ENCODE peak calls at places on chromosomes 7 and 10, in six cellular contexts. W, Z, Q, R, T and M are unnamed samples. For H3K9me3, the result is how much of the 10 kb centered on the place peaks cover.

GRCh38 chr10:4326647-4327046 is 499.4 kb upstream of the AKR1E2 start:
- DNase-seq in T (no peak), Z (no peak), Q (no peak), W (no peak), R (no peak), M (no peak)

GRCh38 chr7:151139071-151139521 is 28.4 kb downstream of the GBX1 start:
- DNase-seq in R (no peak), W (no peak), Z (no peak), T (no peak), Q (no peak), M (peak)

GRCh38 chr10:34290412-34291082 is 524.5 kb downstream of the PARD3 start:
- DNase-seq in Q (peak), R (no peak), W (no peak), Z (no peak), T (no peak), M (no peak)

GRCh38 chr10:123009105-123009805 is 449 bp downstream of the ACADSB start:
- DNase-seq in T (peak), W (peak), R (peak), Q (peak), Z (peak), M (peak)

GRCh38 chr7:82317257-82317721 is 126.3 kb downstream of the CACNA2D1 start:
- DNase-seq in W (no peak), T (no peak), R (no peak), Z (no peak), Q (no peak), M (no peak)

GRCh38 chr10:64558094-64558870 is 1037.1 kb downstream of the REEP3 start:
- DNase-seq in Z (no peak), W (no peak), T (peak), R (no peak), Q (no peak), M (no peak)

GRCh38 chr7:90597527-90597871 is 1.4 kb downstream of the CDK14 start:
- DNase-seq in R (no peak), T (no peak), W (no peak), Q (no peak), Z (peak), M (no peak)

GRCh38 chr7:139321071-139321745 is 19.9 kb upstream of the FMC1 start:
- DNase-seq in T (no peak), R (peak), Z (peak), W (no peak), Q (no peak), M (no peak)

GRCh38 chr10:75187961-75188426 is 22.6 kb upstream of the VDAC2 start:
- DNase-seq in Z (peak), W (peak), Q (peak), T (no peak), R (peak), M (peak)

GRCh38 chr7:17646181-17646956 is 293.9 kb downstream of the SNX13 start:
- DNase-seq in Z (no peak), Q (no peak), R (no peak), W (no peak), T (no peak), M (no peak)

GRCh38 chr7:38760226-38760625 is 129.1 kb upstream of the AMPH start:
- DNase-seq in R (no peak), Z (no peak), Q (no peak), W (no peak), T (no peak), M (no peak)

GRCh38 chr7:73738220-73738611 is 386 bp downstream of the ABHD11 start:
- DNase-seq in T (no peak), Q (peak), Z (peak), R (peak), W (peak), M (peak)

GRCh38 chr10:124306922-124307371 is 111.8 kb downstream of the OAT start:
- DNase-seq in Z (no peak), T (no peak), Q (no peak), W (no peak), R (no peak), M (no peak)

GRCh38 chr7:69599211-69599878 is 1.1 kb downstream of the AUTS2 start:
- DNase-seq in R (peak), T (peak), Z (peak), W (no peak), Q (no peak), M (peak)

GRCh38 chr10:119860866-119861601 is 11.6 kb downstream of the MCMBP start:
- DNase-seq in Q (no peak), Z (no peak), W (no peak), T (no peak), R (no peak), M (no peak)

GRCh38 chr10:79125092-79125491 is 56.3 kb downstream of the ZMIZ1 start:
- DNase-seq in W (no peak), Q (no peak), T (no peak), Z (no peak), R (no peak), M (peak)

GRCh38 chr10:86387221-86387794 is 20.7 kb upstream of the GRID1 start:
- DNase-seq in Z (peak), R (no peak), W (no peak), Q (no peak), T (no peak), M (no peak)

GRCh38 chr10:69847458-69847857 is 45.8 kb downstream of the COL13A1 start:
- DNase-seq in R (no peak), Z (peak), W (no peak), T (no peak), Q (no peak), M (peak)

GRCh38 chr10:14225374-14225773 is 105.3 kb downstream of the FRMD4A start:
- DNase-seq in T (no peak), R (no peak), W (no peak), Z (no peak), Q (no peak), M (no peak)

GRCh38 chr7:50853311-50853710 is 70.6 kb upstream of the GRB10 start:
- DNase-seq in R (no peak), T (no peak), Z (no peak), Q (no peak), W (no peak), M (no peak)

GRCh38 chr7:38656976-38657375 is 25.8 kb upstream of the AMPH start:
- DNase-seq in Z (no peak), W (no peak), R (no peak), T (no peak), Q (no peak), M (no peak)

GRCh38 chr10:16014469-16014868 is 154.2 kb upstream of the MINDY3 start:
- DNase-seq in R (no peak), W (no peak), T (no peak), Q (no peak), Z (peak), M (no peak)

GRCh38 chr10:86689146-86689545 is 20.8 kb downstream of the LDB3 start:
- DNase-seq in R (no peak), Z (no peak), T (no peak), W (no peak), Q (no peak), M (no peak)

GRCh38 chr10:128641998-128642397 is 515.8 kb upstream of the MKI67 start:
- DNase-seq in Q (no peak), Z (no peak), T (no peak), W (no peak), R (no peak), M (no peak)

GRCh38 chr10:132630666-132631347 is 93.2 kb downstream of the INPP5A start:
- DNase-seq in Z (no peak), W (peak), T (no peak), R (peak), Q (peak), M (no peak)

GRCh38 chr10:14545827-14546226 is 215.1 kb upstream of the FRMD4A start:
- DNase-seq in T (no peak), W (no peak), Z (no peak), Q (no peak), R (no peak), M (no peak)

GRCh38 chr7:35035511-35035921 is 1.8 kb downstream of the DPY19L1 start:
- DNase-seq in Z (peak), W (peak), R (peak), Q (no peak), T (no peak), M (peak)

GRCh38 chr7:131015131-131015954 is 281.3 kb upstream of the KLF14 start:
- DNase-seq in W (no peak), Q (no peak), T (no peak), R (no peak), Z (no peak), M (no peak)

GRCh38 chr10:119323085-119323670 is 115.8 kb downstream of the GRK5 start:
- DNase-seq in Q (no peak), W (no peak), R (no peak), T (no peak), Z (no peak), M (no peak)

GRCh38 chr7:156768698-156769472 is 124.1 kb downstream of the LMBR1 start:
- DNase-seq in T (no peak), Q (no peak), R (peak), W (no peak), Z (no peak), M (no peak)

GRCh38 chr10:10794776-10795175 is 222.9 kb upstream of the CELF2 start:
- DNase-seq in T (no peak), Z (no peak), Q (no peak), R (no peak), W (no peak), M (no peak)

GRCh38 chr7:74233655-74234280 is 20.4 kb downstream of the RFC2 start:
- DNase-seq in Q (no peak), Z (no peak), T (no peak), W (no peak), R (no peak), M (no peak)

GRCh38 chr7:132709971-132710567 is 133.8 kb upstream of the PLXNA4 start:
- DNase-seq in T (peak), R (peak), Q (peak), W (no peak), Z (peak), M (peak)

GRCh38 chr7:15678646-15679045 is 7.8 kb downstream of the MEOX2 start:
- DNase-seq in W (no peak), Z (no peak), T (no peak), Q (no peak), R (no peak), M (no peak)

GRCh38 chr10:67785098-67785497 is 52.9 kb downstream of the DNAJC12 start:
- DNase-seq in T (no peak), R (no peak), W (no peak), Q (no peak), Z (no peak), M (no peak)

GRCh38 chr10:23918839-23919238 is 290.1 kb upstream of the KIAA1217 start:
- DNase-seq in T (no peak), R (no peak), W (no peak), Z (no peak), Q (no peak), M (no peak)

GRCh38 chr7:78011642-78012041 is 213.1 kb downstream of the PHTF2 start:
- DNase-seq in Z (no peak), W (no peak), Q (no peak), R (no peak), T (no peak), M (no peak)

GRCh38 chr7:78017621-78018100 is 219.1 kb downstream of the PHTF2 start:
- DNase-seq in R (no peak), Q (no peak), T (no peak), Z (no peak), W (no peak), M (no peak)

GRCh38 chr7:78013368-78013767 is 214.8 kb downstream of the PHTF2 start:
- DNase-seq in T (no peak), Z (no peak), R (no peak), Q (no peak), W (no peak), M (no peak)

GRCh38 chr7:78015574-78016260 is 217.1 kb downstream of the PHTF2 start:
- DNase-seq in R (no peak), Q (no peak), W (no peak), T (no peak), Z (no peak), M (no peak)

GRCh38 chr7:78014401-78014800 is 215.8 kb downstream of the PHTF2 start:
- DNase-seq in Q (no peak), T (no peak), W (no peak), R (no peak), Z (no peak), M (no peak)
- H3K27ac ChIP-seq in Q (no peak), T (no peak), W (no peak), R (no peak), Z (no peak), M (no peak)

DNA sequence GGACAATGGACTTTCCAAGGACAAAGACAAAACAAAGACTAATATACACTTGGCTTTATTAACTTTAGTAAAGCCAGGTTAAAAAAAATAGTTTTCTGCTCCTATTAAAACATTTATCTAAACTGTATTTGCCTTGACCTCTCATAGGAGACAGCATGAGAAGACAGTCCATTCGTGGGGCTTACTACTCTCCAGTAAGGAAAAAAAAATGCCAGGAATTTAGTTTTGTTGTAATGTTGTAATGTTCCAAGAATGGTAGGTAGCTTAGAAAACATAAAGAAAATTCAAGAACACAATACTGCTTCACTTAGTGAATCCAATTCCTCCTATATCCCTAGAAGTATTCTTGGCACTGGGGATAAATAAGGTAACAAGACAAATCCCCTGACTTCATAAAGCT is 81.7 kb downstream of the KMT2C start:
- DNase-seq in T (no peak), Q (no peak), W (no peak), Z (no peak), R (no peak), M (no peak)
- H3K9me3 ChIP-seq in T (under half), Q (under half), W (under half), Z (under half), R (under half), M (under half)

DNA sequence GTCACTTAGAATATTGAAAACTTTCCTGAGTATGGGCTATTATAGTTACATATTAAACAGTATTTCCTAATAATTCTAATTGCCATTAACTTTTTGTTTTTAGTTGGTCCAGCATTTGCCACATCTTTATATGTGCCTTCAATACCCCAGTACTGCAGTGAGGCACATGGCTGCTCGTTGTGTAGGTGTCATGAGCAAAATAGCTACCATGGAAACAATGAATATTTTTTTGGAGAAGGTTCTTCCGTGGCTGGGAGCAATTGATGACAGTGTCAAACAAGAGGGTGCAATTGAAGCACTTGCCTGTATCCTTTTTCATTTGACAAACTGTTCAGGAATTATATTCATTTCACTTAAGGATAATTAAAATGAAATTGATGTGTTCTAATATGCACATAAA is 72.7 kb downstream of the BTAF1 start:
- DNase-seq in W (no peak), T (no peak), R (no peak), Z (no peak), Q (no peak), M (no peak)
- H3K27ac ChIP-seq in W (no peak), T (no peak), R (no peak), Z (no peak), Q (no peak), M (no peak)

GRCh38 chr7:973312-973711 is 2.0 kb downstream of the COX19 start:
- DNase-seq in Q (no peak), Z (no peak), T (no peak), R (no peak), W (no peak), M (no peak)
- H3K9me3 ChIP-seq in Q (under half), Z (under half), T (under half), R (under half), W (under half), M (under half)